ENCODE peak calls at places on chromosomes 11 and 22, in eight cellular contexts. P, E, M, Q, G, V, C and U are unnamed samples.

GRCh38 chr11:27934830-27935145 is 173.2 kb downstream of the KIF18A start:
- DNase-seq in P (no peak), E (peak; percentile 90), M (peak; percentile 90), Q (no peak), G (peak; percentile 84), V (no peak), C (no peak), U (peak; percentile 89)

GRCh38 chr22:39999144-39999757 is 4.5 kb downstream of the FAM83F start:
- DNase-seq in P (no peak), E (no peak), M (no peak), Q (no peak), G (no peak), V (no peak), C (peak; percentile 60), U (peak; percentile 53)

GRCh38 chr11:57131080-57131790 is 50.5 kb upstream of the LRRC55 start:
- DNase-seq in P (peak; percentile 53), E (no peak), M (no peak), Q (peak; percentile 63), G (peak; percentile 41), V (no peak), C (peak; percentile 15), U (no peak)

GRCh38 chr22:46432164-46433068 is 96.9 kb downstream of the TRMU start:
- DNase-seq in P (no peak), E (no peak), M (no peak), Q (no peak), G (no peak), V (no peak), C (no peak), U (no peak)

GRCh38 chr22:41825376-41825775 is 7.5 kb upstream of the SREBF2 start:
- DNase-seq in P (no peak), E (no peak), M (no peak), Q (no peak), G (no peak), V (no peak), C (no peak), U (no peak)

GRCh38 chr11:1851437-1852180 is 1.3 kb upstream of the LSP1 start:
- DNase-seq in P (no peak), E (no peak), M (no peak), Q (no peak), G (no peak), V (no peak), C (no peak), U (no peak)

GRCh38 chr11:126114486-126115252 is 52.0 kb upstream of the CDON start:
- DNase-seq in P (no peak), E (no peak), M (no peak), Q (no peak), G (peak; percentile 14), V (no peak), C (peak; percentile 52), U (no peak)

GRCh38 chr11:3614742-3615171 is 27.0 kb downstream of the ART5 start:
- DNase-seq in P (no peak), E (no peak), M (no peak), Q (no peak), G (peak; percentile 17), V (no peak), C (peak; percentile 68), U (no peak)

GRCh38 chr11:11850668-11851067 is 8.9 kb downstream of the USP47 start:
- DNase-seq in P (no peak), E (no peak), M (no peak), Q (no peak), G (no peak), V (no peak), C (no peak), U (no peak)

GRCh38 chr11:11857769-11858168 is 16.0 kb downstream of the USP47 start:
- DNase-seq in P (peak; percentile 52), E (no peak), M (no peak), Q (no peak), G (no peak), V (no peak), C (no peak), U (no peak)

GRCh38 chr11:11860103-11860979 is 18.6 kb downstream of the USP47 start:
- DNase-seq in P (no peak), E (no peak), M (no peak), Q (no peak), G (peak; percentile 22), V (no peak), C (no peak), U (no peak)

DNA sequence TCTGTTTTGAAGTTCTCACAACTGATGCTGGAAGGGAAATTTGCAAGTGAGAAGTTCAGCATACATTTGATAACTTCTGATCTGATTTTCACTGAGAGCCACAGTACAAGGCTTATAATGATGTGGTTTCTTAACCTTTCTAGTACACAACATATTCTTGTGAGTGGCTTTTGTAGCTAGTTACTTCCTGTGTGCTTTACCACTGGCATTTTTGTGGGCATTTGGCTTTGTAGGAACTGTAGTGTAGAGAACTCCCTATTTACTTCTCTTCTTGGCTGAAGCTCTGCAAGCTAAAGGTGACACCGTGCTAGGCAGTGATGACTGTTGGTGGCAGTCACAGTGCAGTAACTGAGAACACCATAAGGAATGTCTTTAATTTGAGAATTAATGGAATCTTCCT is 14.9 kb downstream of the USP47 start:
- DNase-seq in P (no peak), E (no peak), M (no peak), Q (no peak), G (peak; percentile 15), V (no peak), C (peak; percentile 25), U (no peak)
- H3K4me3 ChIP-seq in P (no peak overlapping the region), E (no peak overlapping the region), M (no peak overlapping the region), Q (no peak overlapping the region), G (no peak overlapping the region), V (no peak overlapping the region), C (no peak overlapping the region), U (no peak overlapping the region)

GRCh38 chr22:17222503-17222902 is 3.3 kb upstream of the ADA2 start:
- DNase-seq in P (no peak), E (no peak), M (no peak), Q (no peak), G (no peak), V (no peak), C (no peak), U (no peak)

GRCh38 chr22:17214416-17215043 is 4.7 kb downstream of the ADA2 start:
- DNase-seq in P (no peak), E (no peak), M (no peak), Q (no peak), G (no peak), V (no peak), C (no peak), U (no peak)

GRCh38 chr22:17217179-17217578 is 2.1 kb downstream of the ADA2 start:
- DNase-seq in P (no peak), E (no peak), M (no peak), Q (no peak), G (no peak), V (no peak), C (peak; percentile 17), U (no peak)

GRCh38 chr22:17213976-17214375 is 5.3 kb downstream of the ADA2 start:
- DNase-seq in P (peak; percentile 23), E (no peak), M (no peak), Q (peak; percentile 80), G (no peak), V (no peak), C (peak; percentile 46), U (no peak)

DNA sequence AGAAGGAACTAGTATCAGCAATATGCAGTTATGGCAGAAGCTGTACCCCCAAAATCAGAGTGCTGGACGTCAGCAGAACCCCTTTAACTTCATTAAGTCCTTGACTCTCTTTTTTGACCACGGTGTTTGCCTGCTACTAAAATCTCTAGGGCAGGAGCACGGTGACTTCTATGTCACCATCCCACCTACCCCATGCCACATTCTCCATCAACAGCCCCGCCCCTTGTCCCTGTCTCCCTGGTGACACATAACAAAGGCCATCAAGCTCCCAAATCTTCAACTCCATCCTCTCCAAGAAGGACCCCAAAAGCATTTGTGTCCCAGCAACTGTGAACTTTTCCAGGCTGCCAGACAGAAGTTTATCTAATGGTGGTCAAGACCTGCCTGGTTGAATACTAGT is 894 bp downstream of the ADA2 start:
- DNase-seq in P (no peak), E (no peak), M (no peak), Q (no peak), G (no peak), V (no peak), C (no peak), U (no peak)
- H3K4me3 ChIP-seq in P (no peak overlapping the region), E (no peak overlapping the region), M (no peak overlapping the region), Q (no peak overlapping the region), G (no peak overlapping the region), V (no peak overlapping the region), C (no peak overlapping the region), U (no peak overlapping the region)

DNA sequence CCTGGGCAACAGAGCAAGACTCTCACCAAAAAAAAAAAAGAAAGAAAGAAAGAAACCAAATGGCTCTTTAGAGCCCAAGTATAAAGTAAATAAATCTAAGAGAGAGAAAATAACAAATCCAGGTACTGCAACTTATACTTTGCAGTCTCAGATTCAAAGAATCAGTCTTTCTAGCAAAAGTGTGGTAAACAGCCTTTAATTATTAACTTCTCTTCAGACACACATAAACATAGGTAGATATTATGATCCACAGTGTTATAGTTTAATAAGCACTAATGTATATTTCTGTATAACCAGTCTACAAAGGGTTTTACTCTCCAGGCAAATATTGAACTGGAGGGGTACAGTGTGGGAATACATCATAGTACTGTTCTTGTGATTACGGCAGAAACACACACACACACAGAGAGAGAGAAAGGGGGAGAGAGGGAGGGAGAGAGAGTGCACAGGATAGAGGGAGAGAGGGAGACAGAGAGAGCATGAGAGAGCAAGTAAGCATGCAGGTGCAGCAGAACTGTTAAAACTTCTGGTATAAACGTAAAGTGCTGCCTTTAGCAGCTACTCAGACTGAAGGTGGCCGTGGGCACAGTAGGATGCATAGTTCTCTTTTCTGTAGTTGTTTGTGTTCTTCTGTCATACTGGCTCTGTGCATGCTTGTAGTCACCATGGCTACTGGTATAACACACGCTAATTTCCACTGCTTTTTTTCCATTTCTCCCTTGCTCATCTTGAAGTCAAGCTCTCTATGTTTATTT is 32.3 kb downstream of the MTMR2 start:
- DNase-seq in P (no peak), E (no peak), M (no peak), Q (no peak), G (no peak), V (no peak), C (no peak), U (no peak)
- H3K4me3 ChIP-seq in P (no peak overlapping the region), E (no peak overlapping the region), M (no peak overlapping the region), Q (no peak overlapping the region), G (no peak overlapping the region), V (no peak overlapping the region), C (no peak overlapping the region), U (no peak overlapping the region)

DNA sequence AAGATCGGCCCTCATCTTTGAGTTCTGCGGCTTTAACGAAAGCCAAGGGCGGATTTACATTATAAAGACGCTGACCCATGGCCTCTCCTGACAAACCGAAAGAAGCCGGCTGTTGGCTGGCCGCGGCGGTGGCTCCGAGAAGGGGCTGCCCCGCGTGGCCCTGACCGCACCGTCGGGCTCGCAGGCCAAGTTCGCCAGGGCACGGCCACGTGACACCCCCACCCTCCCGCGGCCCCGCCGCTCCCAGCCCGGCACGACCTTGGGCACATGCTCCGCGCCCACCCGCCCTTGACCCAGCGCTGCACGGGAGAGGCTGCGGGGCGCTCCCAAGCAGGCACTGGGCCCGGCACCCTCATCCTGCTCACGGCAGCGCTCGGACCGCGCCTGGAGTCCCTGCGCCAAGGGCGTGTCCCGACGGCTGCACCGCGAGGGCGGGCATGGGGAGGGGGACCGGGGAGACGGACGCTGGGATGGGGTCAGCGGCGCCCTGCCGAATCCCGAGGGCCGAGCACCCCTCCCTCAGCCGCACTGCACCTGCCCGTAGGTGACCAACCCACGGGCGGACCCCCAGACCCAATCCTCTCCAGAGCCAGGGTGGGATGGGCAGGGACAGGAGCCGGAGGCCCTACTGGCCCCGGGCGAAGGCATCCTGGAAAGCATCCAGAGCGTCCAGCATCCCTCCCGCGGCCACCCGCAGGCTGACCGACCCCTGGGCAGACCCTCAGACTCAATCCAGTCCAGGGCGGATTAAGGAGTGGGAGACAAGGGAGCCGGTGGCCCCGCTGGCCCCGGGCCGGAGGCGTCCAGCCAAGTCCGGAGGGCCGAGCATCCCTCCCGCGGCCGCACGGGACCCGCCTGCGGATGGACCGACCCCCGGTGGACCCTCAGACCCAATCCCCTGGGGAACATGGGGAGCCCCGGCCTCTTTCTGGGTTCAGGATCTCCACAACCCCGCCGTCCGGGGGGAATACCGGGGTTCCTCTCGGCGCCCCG is 759 bp downstream of the CPT1A start:
- DNase-seq in P (peak; percentile 69), E (no peak), M (no peak), Q (peak; percentile 91), G (peak; percentile 66), V (no peak), C (peak; percentile 77), U (no peak)
- H3K4me3 ChIP-seq in P (peak overlapping the region; percentile 76), E (peak overlapping the region; percentile 72), M (peak overlapping the region; percentile 92), Q (peak overlapping the region; percentile 79), G (peak overlapping the region; percentile 89), V (peak overlapping the region; percentile 47), C (peak overlapping the region; percentile 94), U (peak overlapping the region; percentile 36)